ENCODE peak calls at places on chromosomes 3 and 15, in eight cellular contexts. One of them, this sample, is unnamed.

GRCh38 chr3:111733154-111733553 is 125.9 kb upstream of the PHLDB2 start:
- DNase-seq in transverse colon: no peak
- DNase-seq in astrocyte: no peak
- DNase-seq in AG04450: no peak
- DNase-seq in PC-9: no peak
- DNase-seq in stomach: no peak
- DNase-seq in cardiac muscle cell: no peak
- DNase-seq in heart left ventricle: no peak
- DNase-seq in this sample: peak; percentile 59

GRCh38 chr15:62469874-62470688 is 305.0 kb upstream of the C2CD4B start:
- DNase-seq in cardiac muscle cell: no peak
- DNase-seq in transverse colon: no peak
- DNase-seq in stomach: no peak
- DNase-seq in astrocyte: peak; percentile 98
- DNase-seq in AG04450: peak; percentile 54
- DNase-seq in heart left ventricle: no peak
- DNase-seq in PC-9: peak; percentile 54
- DNase-seq in this sample: peak; percentile 10

GRCh38 chr3:58173670-58174472 is 36.9 kb downstream of the DNASE1L3 start:
- DNase-seq in astrocyte: no peak
- DNase-seq in heart left ventricle: peak; percentile 79
- DNase-seq in stomach: peak; percentile 69
- DNase-seq in transverse colon: peak; percentile 48
- DNase-seq in cardiac muscle cell: peak; percentile 68
- DNase-seq in AG04450: no peak
- DNase-seq in PC-9: peak; percentile 55
- DNase-seq in this sample: peak; percentile 87

GRCh38 chr15:67433495-67434099 is 87.3 kb upstream of the C15orf61 start:
- DNase-seq in stomach: peak; percentile 64
- DNase-seq in PC-9: peak; percentile 29
- DNase-seq in AG04450: peak; percentile 16
- DNase-seq in heart left ventricle: no peak
- DNase-seq in transverse colon: peak; percentile 37
- DNase-seq in astrocyte: peak; percentile 22
- DNase-seq in cardiac muscle cell: peak; percentile 37
- DNase-seq in this sample: peak; percentile 67

GRCh38 chr3:154122912-154123559 is 1.8 kb downstream of the ARHGEF26 start:
- DNase-seq in astrocyte: peak; percentile 23
- DNase-seq in heart left ventricle: no peak
- DNase-seq in PC-9: no peak
- DNase-seq in AG04450: no peak
- DNase-seq in transverse colon: no peak
- DNase-seq in cardiac muscle cell: peak; percentile 32
- DNase-seq in stomach: no peak
- DNase-seq in this sample: peak; percentile 14

GRCh38 chr3:129502641-129503386 is 25.6 kb upstream of the RHO start:
- DNase-seq in cardiac muscle cell: peak; percentile 23
- DNase-seq in transverse colon: no peak
- DNase-seq in AG04450: no peak
- DNase-seq in stomach: no peak
- DNase-seq in astrocyte: no peak
- DNase-seq in heart left ventricle: peak; percentile 60
- DNase-seq in PC-9: no peak
- DNase-seq in this sample: no peak

GRCh38 chr3:40237892-40238571 is 71.5 kb upstream of the EIF1B start:
- DNase-seq in heart left ventricle: no peak
- DNase-seq in transverse colon: no peak
- DNase-seq in PC-9: no peak
- DNase-seq in cardiac muscle cell: peak; percentile 42
- DNase-seq in AG04450: no peak
- DNase-seq in astrocyte: no peak
- DNase-seq in stomach: no peak
- DNase-seq in this sample: no peak

GRCh38 chr3:16113704-16114103 is 60.8 kb upstream of the GALNT15 start:
- DNase-seq in transverse colon: no peak
- DNase-seq in AG04450: no peak
- DNase-seq in stomach: no peak
- DNase-seq in astrocyte: peak; percentile 71
- DNase-seq in heart left ventricle: no peak
- DNase-seq in cardiac muscle cell: no peak
- DNase-seq in PC-9: no peak
- DNase-seq in this sample: no peak

GRCh38 chr3:112803472-112803871 is 43.2 kb downstream of the CD200R1L start:
- DNase-seq in AG04450: no peak
- DNase-seq in PC-9: no peak
- DNase-seq in cardiac muscle cell: no peak
- DNase-seq in stomach: no peak
- DNase-seq in astrocyte: no peak
- DNase-seq in transverse colon: no peak
- DNase-seq in heart left ventricle: no peak
- DNase-seq in this sample: no peak

GRCh38 chr3:45553469-45553974 is 41.0 kb upstream of the LIMD1 start:
- DNase-seq in astrocyte: peak; percentile 84
- DNase-seq in stomach: peak; percentile 49
- DNase-seq in cardiac muscle cell: peak; percentile 64
- DNase-seq in PC-9: peak; percentile 36
- DNase-seq in AG04450: no peak
- DNase-seq in transverse colon: peak; percentile 61
- DNase-seq in heart left ventricle: no peak
- DNase-seq in this sample: peak; percentile 53

GRCh38 chr3:129836381-129837056 is 57.0 kb downstream of the TMCC1 start:
- DNase-seq in stomach: no peak
- DNase-seq in astrocyte: no peak
- DNase-seq in transverse colon: no peak
- DNase-seq in AG04450: no peak
- DNase-seq in heart left ventricle: no peak
- DNase-seq in PC-9: no peak
- DNase-seq in cardiac muscle cell: no peak
- DNase-seq in this sample: no peak

GRCh38 chr3:139758654-139759291 is 81.0 kb upstream of the NMNAT3 start:
- DNase-seq in PC-9: no peak
- DNase-seq in stomach: no peak
- DNase-seq in transverse colon: no peak
- DNase-seq in AG04450: no peak
- DNase-seq in astrocyte: peak; percentile 94
- DNase-seq in cardiac muscle cell: peak; percentile 85
- DNase-seq in heart left ventricle: no peak
- DNase-seq in this sample: no peak

GRCh38 chr15:75704263-75704615 is 8.4 kb downstream of the CSPG4 start:
- DNase-seq in astrocyte: no peak
- DNase-seq in cardiac muscle cell: no peak
- DNase-seq in PC-9: no peak
- DNase-seq in transverse colon: no peak
- DNase-seq in heart left ventricle: no peak
- DNase-seq in AG04450: no peak
- DNase-seq in stomach: no peak
- DNase-seq in this sample: no peak

GRCh38 chr3:122921791-122922651 is 105.5 kb downstream of the SEMA5B start:
- DNase-seq in transverse colon: no peak
- DNase-seq in heart left ventricle: no peak
- DNase-seq in PC-9: no peak
- DNase-seq in stomach: no peak
- DNase-seq in AG04450: no peak
- DNase-seq in astrocyte: no peak
- DNase-seq in cardiac muscle cell: peak; percentile 27
- DNase-seq in this sample: peak; percentile 26
- H3K4me3 ChIP-seq in transverse colon: no peak overlapping the region
- H3K4me3 ChIP-seq in heart left ventricle: no peak overlapping the region
- H3K4me3 ChIP-seq in PC-9: no peak overlapping the region
- H3K4me3 ChIP-seq in stomach: peak overlapping the region; percentile 33
- H3K4me3 ChIP-seq in AG04450: no peak overlapping the region
- H3K4me3 ChIP-seq in astrocyte: no peak overlapping the region
- H3K4me3 ChIP-seq in cardiac muscle cell: no peak overlapping the region
- H3K4me3 ChIP-seq in this sample: no peak overlapping the region

DNA sequence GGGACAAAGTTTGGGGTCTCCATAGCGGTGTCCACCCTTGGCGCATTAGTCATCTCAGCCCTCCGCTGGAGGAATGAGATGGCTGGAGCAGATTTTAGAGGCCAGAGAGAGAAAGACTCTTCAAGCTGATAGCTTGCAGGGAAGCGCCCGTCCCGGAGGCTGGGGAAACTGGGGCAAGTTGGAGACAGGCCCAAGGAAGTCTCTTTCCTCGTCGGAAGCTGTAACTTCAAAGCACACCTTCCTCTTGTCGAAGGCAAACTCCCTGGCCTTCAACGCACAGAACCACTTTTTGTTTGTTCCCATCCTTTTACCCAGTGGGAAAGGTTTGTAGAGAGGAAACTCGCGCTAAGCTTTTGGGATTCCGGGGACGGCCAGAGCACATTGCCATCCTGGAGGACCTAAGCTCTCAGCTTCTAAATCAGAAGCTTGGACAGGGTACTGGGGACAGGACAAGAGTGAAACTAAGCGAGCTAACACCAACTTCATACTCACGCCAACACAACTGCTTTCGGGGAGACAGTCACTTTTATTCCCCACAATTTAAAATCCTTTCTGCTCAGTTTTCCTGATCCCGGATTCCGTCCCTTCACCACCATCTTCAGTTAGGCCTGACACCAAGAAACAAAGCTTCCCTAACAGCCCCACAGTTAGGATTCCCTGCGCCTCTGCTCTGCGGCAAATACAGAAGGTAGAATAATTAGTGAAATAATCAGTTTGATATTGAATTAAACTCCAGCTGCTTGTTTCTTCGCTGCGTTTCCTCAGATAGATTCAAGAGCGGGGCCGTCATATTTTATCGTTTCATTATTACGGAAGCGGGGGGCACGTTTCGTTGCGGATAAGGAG is 1.1 kb upstream of the EOMES start:
- DNase-seq in transverse colon: no peak
- DNase-seq in heart left ventricle: no peak
- DNase-seq in cardiac muscle cell: peak; percentile 12
- DNase-seq in AG04450: no peak
- DNase-seq in astrocyte: no peak
- DNase-seq in stomach: no peak
- DNase-seq in PC-9: no peak
- DNase-seq in this sample: no peak
- H3K27ac ChIP-seq in transverse colon: no peak overlapping the region
- H3K27ac ChIP-seq in heart left ventricle: no peak overlapping the region
- H3K27ac ChIP-seq in cardiac muscle cell: no peak overlapping the region
- H3K27ac ChIP-seq in AG04450: no peak overlapping the region
- H3K27ac ChIP-seq in astrocyte: no peak overlapping the region
- H3K27ac ChIP-seq in stomach: no peak overlapping the region
- H3K27ac ChIP-seq in PC-9: no peak overlapping the region
- H3K27ac ChIP-seq in this sample: no peak overlapping the region

GRCh38 chr15:64559243-64559642 is 98.9 kb downstream of the ZNF609 start:
- DNase-seq in stomach: no peak
- DNase-seq in AG04450: no peak
- DNase-seq in heart left ventricle: no peak
- DNase-seq in astrocyte: no peak
- DNase-seq in PC-9: no peak
- DNase-seq in transverse colon: no peak
- DNase-seq in cardiac muscle cell: no peak
- DNase-seq in this sample: no peak
- H3K4me3 ChIP-seq in stomach: no peak overlapping the region
- H3K4me3 ChIP-seq in AG04450: no peak overlapping the region
- H3K4me3 ChIP-seq in heart left ventricle: no peak overlapping the region
- H3K4me3 ChIP-seq in astrocyte: no peak overlapping the region
- H3K4me3 ChIP-seq in PC-9: no peak overlapping the region
- H3K4me3 ChIP-seq in transverse colon: no peak overlapping the region
- H3K4me3 ChIP-seq in cardiac muscle cell: no peak overlapping the region
- H3K4me3 ChIP-seq in this sample: no peak overlapping the region

DNA sequence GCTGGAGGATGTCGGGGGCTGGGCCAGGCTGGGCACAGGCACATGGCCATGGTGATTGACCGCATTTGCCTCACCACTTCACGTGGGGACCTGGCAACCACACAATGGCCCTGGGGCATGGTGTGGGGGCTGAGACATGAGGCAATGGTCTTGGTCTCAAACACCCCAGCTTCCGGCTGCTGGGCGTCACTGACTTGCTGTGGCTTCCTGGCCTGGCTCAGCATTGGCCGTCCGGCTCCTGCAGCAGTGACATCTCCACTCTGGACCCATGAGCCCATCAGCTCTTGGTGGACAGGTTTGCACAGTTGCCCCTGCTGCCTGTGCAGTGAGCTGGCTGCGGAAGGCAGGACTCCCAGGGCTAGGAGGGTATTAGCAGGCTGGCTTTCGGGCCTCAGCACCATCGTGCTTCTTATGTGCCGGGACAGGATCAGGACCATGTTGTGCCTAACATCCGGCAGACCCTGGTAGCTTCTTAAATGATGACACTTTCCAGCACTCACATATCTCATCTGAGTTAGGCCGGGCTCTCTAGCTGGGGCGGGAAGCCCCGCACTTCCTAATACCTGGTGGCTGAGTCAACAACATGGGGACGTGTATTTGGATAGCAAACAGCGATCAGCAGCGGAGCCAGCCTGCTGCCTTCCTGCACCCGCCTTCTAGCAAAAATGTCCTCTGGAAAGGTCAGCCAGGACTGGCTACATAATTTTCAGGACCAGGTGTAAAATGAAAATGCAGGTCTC is 34.1 kb downstream of the ZNF710 start:
- DNase-seq in stomach: peak; percentile 83
- DNase-seq in heart left ventricle: peak; percentile 75
- DNase-seq in AG04450: no peak
- DNase-seq in PC-9: peak; percentile 88
- DNase-seq in astrocyte: peak; percentile 70
- DNase-seq in transverse colon: peak; percentile 55
- DNase-seq in cardiac muscle cell: no peak
- DNase-seq in this sample: peak; percentile 76
- H3K27ac ChIP-seq in stomach: peak overlapping the region; percentile 94
- H3K27ac ChIP-seq in heart left ventricle: peak overlapping the region; percentile 81
- H3K27ac ChIP-seq in AG04450: no peak overlapping the region
- H3K27ac ChIP-seq in PC-9: peak overlapping the region; percentile 88
- H3K27ac ChIP-seq in astrocyte: peak overlapping the region; percentile 49
- H3K27ac ChIP-seq in transverse colon: peak overlapping the region; percentile 78
- H3K27ac ChIP-seq in cardiac muscle cell: peak overlapping the region; percentile 6
- H3K27ac ChIP-seq in this sample: peak overlapping the region; percentile 47

DNA sequence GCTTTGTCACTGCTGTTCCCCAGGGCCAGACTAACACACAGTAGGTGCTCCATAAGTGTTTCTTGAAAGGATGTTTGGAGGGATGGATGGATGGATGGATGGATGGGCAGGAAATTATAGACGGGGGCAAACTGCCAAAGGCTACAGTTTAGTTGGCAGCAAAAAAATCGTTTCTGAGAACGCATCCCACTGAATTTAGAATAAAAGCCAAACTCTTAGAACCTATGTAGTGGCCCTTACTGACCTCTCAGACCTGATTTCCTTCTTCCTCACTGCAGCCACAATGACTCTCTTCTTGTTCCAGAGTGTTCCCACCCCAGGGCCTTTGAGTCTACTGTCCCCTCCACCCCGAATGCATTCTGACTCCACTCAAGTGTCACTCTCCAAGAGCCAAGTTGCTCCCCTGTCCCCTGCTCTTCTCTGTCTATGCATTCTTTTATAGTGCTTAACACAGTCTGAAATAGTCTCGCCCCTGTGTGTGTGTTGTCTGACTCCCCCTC is 5.2 kb upstream of the GATA2 start:
- DNase-seq in astrocyte: no peak
- DNase-seq in stomach: no peak
- DNase-seq in transverse colon: no peak
- DNase-seq in AG04450: no peak
- DNase-seq in heart left ventricle: no peak
- DNase-seq in cardiac muscle cell: no peak
- DNase-seq in PC-9: no peak
- DNase-seq in this sample: no peak
- H3K4me3 ChIP-seq in astrocyte: no peak overlapping the region
- H3K4me3 ChIP-seq in stomach: peak overlapping the region; percentile 66
- H3K4me3 ChIP-seq in transverse colon: no peak overlapping the region
- H3K4me3 ChIP-seq in AG04450: peak overlapping the region; percentile 64
- H3K4me3 ChIP-seq in heart left ventricle: peak overlapping the region; percentile 66
- H3K4me3 ChIP-seq in cardiac muscle cell: peak overlapping the region; percentile 53
- H3K4me3 ChIP-seq in PC-9: no peak overlapping the region
- H3K4me3 ChIP-seq in this sample: no peak overlapping the region

GRCh38 chr3:184815046-184815930 is 3.3 kb downstream of the VPS8 start:
- DNase-seq in PC-9: no peak
- DNase-seq in transverse colon: no peak
- DNase-seq in astrocyte: peak; percentile 90
- DNase-seq in heart left ventricle: no peak
- DNase-seq in stomach: no peak
- DNase-seq in cardiac muscle cell: no peak
- DNase-seq in AG04450: peak; percentile 68
- DNase-seq in this sample: no peak
- H3K27ac ChIP-seq in PC-9: no peak overlapping the region
- H3K27ac ChIP-seq in transverse colon: no peak overlapping the region
- H3K27ac ChIP-seq in astrocyte: peak overlapping the region; percentile 7
- H3K27ac ChIP-seq in heart left ventricle: peak overlapping the region; percentile 75
- H3K27ac ChIP-seq in stomach: no peak overlapping the region
- H3K27ac ChIP-seq in cardiac muscle cell: no peak overlapping the region
- H3K27ac ChIP-seq in AG04450: no peak overlapping the region
- H3K27ac ChIP-seq in this sample: no peak overlapping the region